ENCODE peak calls at places on chromosome 6, in eight cellular contexts. M is osteocyte; I is tibial artery; S is activated CD4-positive, CD25-positive, alpha-beta regulatory T cell treated with anti-CD3 and anti-CD28 coated beads, Interleukin-2, amount 50 U/mL, for 16 hours; R is ACHN; P is AG10803; Q is psoas muscle; G is posterior cingulate gyrus. K is an unnamed sample.
A peak's percentile ranks its signal among the peaks of the same experiment; 100 is the strongest.

GRCh38 chr6:111957623-111958315 is 84.5 kb upstream of the FYN start:
- DNase-seq in M (no peak), G (no peak), I (no peak), S (no peak), P (no peak), Q (no peak), R (no peak), K (no peak)

GRCh38 chr6:45703041-45703739 is 312.5 kb downstream of the CLIC5 start:
- DNase-seq in M (no peak), G (no peak), P (peak; percentile 73), Q (no peak), S (no peak), R (peak; percentile 25), I (no peak), K (no peak)

GRCh38 chr6:36800223-36801095 is 38.8 kb downstream of the CPNE5 start:
- DNase-seq in M (no peak), Q (no peak), S (no peak), I (no peak), P (no peak), R (no peak), G (no peak), K (no peak)

GRCh38 chr6:11918021-11918738 is 93.9 kb upstream of the HIVEP1 start:
- DNase-seq in Q (no peak), M (no peak), R (no peak), P (peak; percentile 86), I (no peak), S (no peak), G (no peak), K (peak; percentile 31)

GRCh38 chr6:147990159-147990558 is 352.5 kb upstream of the SASH1 start:
- DNase-seq in P (no peak), R (no peak), S (no peak), M (no peak), G (no peak), I (no peak), Q (no peak), K (no peak)

GRCh38 chr6:4668271-4669179 is 107.7 kb upstream of the CDYL start:
- DNase-seq in P (no peak), M (peak; percentile 60), S (no peak), G (no peak), Q (no peak), R (no peak), I (no peak), K (no peak)

GRCh38 chr6:41591859-41592502 is 45.8 kb downstream of the FOXP4 start:
- DNase-seq in M (peak; percentile 90), I (peak; percentile 88), S (peak; percentile 62), Q (peak; percentile 69), G (peak; percentile 84), R (peak; percentile 62), P (peak; percentile 41), K (peak; percentile 25)

GRCh38 chr6:106439459-106439858 is 78.9 kb downstream of the CRYBG1 start:
- DNase-seq in G (no peak), Q (no peak), R (no peak), I (no peak), M (no peak), S (no peak), P (no peak), K (no peak)

GRCh38 chr6:79656134-79656533 is 25.0 kb downstream of the SH3BGRL2 start:
- DNase-seq in S (no peak), P (no peak), G (no peak), M (no peak), I (no peak), R (no peak), Q (no peak), K (no peak)

GRCh38 chr6:169912266-169913095 is 161.1 kb downstream of the ERMARD start:
- DNase-seq in M (no peak), P (peak; percentile 1), S (no peak), R (no peak), G (no peak), I (no peak), Q (no peak), K (no peak)

GRCh38 chr6:104527761-104528415 is 331.8 kb downstream of the HACE1 start:
- DNase-seq in Q (no peak), I (peak; percentile 70), R (no peak), G (no peak), P (peak; percentile 49), S (no peak), M (no peak), K (no peak)

GRCh38 chr6:153488267-153488666 is 357.2 kb upstream of the RGS17 start:
- DNase-seq in I (no peak), P (no peak), G (no peak), R (no peak), S (no peak), Q (no peak), M (no peak), K (no peak)

GRCh38 chr6:141669141-141669540 is 463.6 kb upstream of the GJE1 start:
- DNase-seq in M (no peak), P (no peak), S (no peak), G (no peak), R (no peak), I (no peak), Q (no peak), K (no peak)

GRCh38 chr6:134373282-134373922 is 55.5 kb upstream of the SGK1 start:
- DNase-seq in R (peak; percentile 18), Q (no peak), P (peak; percentile 74), M (no peak), G (no peak), I (peak; percentile 85), S (no peak), K (no peak)